ENCODE peak calls at places on chromosomes 4 and X, in six cellular contexts. One of them, this sample, is unnamed. For H3K27me3, the result is how much of the 10 kb centered on the place peaks cover.

GRCh38 chr4:155495572-155496293 is 119.0 kb upstream of the MAP9 start:
- DNase-seq in mesendoderm: peak
- DNase-seq in mesenchymal stem cell: no peak
- DNase-seq in IMR-90: no peak
- DNase-seq in trophoblast cell: no peak
- DNase-seq in H1: no peak
- DNase-seq in this sample: no peak

GRCh38 chrX:68757331-68757730 is 71.5 kb upstream of the EFNB1 start:
- DNase-seq in mesendoderm: no peak
- DNase-seq in mesenchymal stem cell: no peak
- DNase-seq in IMR-90: no peak
- DNase-seq in trophoblast cell: no peak
- DNase-seq in H1: no peak
- DNase-seq in this sample: no peak

GRCh38 chrX:40132751-40133150 is 35.0 kb upstream of the BCOR start:
- DNase-seq in mesendoderm: no peak
- DNase-seq in mesenchymal stem cell: peak
- DNase-seq in IMR-90: peak
- DNase-seq in trophoblast cell: no peak
- DNase-seq in H1: no peak
- DNase-seq in this sample: no peak

GRCh38 chr4:163548481-163549243 is 54.2 kb downstream of the TMA16 start:
- DNase-seq in mesendoderm: peak
- DNase-seq in mesenchymal stem cell: peak
- DNase-seq in IMR-90: peak
- DNase-seq in trophoblast cell: peak
- DNase-seq in H1: no peak
- DNase-seq in this sample: peak

GRCh38 chr4:169385356-169385755 is 114.6 kb upstream of the SH3RF1 start:
- DNase-seq in mesendoderm: no peak
- DNase-seq in mesenchymal stem cell: peak
- DNase-seq in IMR-90: peak
- DNase-seq in trophoblast cell: no peak
- DNase-seq in H1: no peak
- DNase-seq in this sample: no peak

GRCh38 chr4:3318561-3319021 is 25.8 kb downstream of the RGS12 start:
- DNase-seq in mesendoderm: peak
- DNase-seq in mesenchymal stem cell: no peak
- DNase-seq in IMR-90: no peak
- DNase-seq in trophoblast cell: no peak
- DNase-seq in H1: peak
- DNase-seq in this sample: no peak

GRCh38 chr4:73257995-73258667 is 467 bp downstream of the ANKRD17 start:
- DNase-seq in mesendoderm: peak
- DNase-seq in mesenchymal stem cell: peak
- DNase-seq in IMR-90: peak
- DNase-seq in trophoblast cell: peak
- DNase-seq in H1: peak
- DNase-seq in this sample: peak

GRCh38 chr4:56979674-56980073 is 978 bp downstream of the POLR2B start:
- DNase-seq in mesendoderm: peak
- DNase-seq in mesenchymal stem cell: peak
- DNase-seq in IMR-90: peak
- DNase-seq in trophoblast cell: peak
- DNase-seq in H1: no peak
- DNase-seq in this sample: no peak

GRCh38 chr4:878796-879729 is 53.1 kb downstream of the GAK start:
- DNase-seq in mesendoderm: no peak
- DNase-seq in mesenchymal stem cell: no peak
- DNase-seq in IMR-90: no peak
- DNase-seq in trophoblast cell: no peak
- DNase-seq in H1: no peak
- DNase-seq in this sample: no peak

GRCh38 chr4:154741131-154741530 is 2.7 kb upstream of the LRAT start:
- DNase-seq in mesendoderm: no peak
- DNase-seq in mesenchymal stem cell: no peak
- DNase-seq in IMR-90: no peak
- DNase-seq in trophoblast cell: no peak
- DNase-seq in H1: no peak
- DNase-seq in this sample: no peak

GRCh38 chr4:726235-726787 is 20.7 kb downstream of the PCGF3 start:
- DNase-seq in mesendoderm: no peak
- DNase-seq in mesenchymal stem cell: peak
- DNase-seq in IMR-90: peak
- DNase-seq in trophoblast cell: peak
- DNase-seq in H1: no peak
- DNase-seq in this sample: no peak

GRCh38 chr4:188780686-188781085 is 641.4 kb downstream of the TRIML1 start:
- DNase-seq in mesendoderm: no peak
- DNase-seq in mesenchymal stem cell: peak
- DNase-seq in IMR-90: no peak
- DNase-seq in trophoblast cell: no peak
- DNase-seq in H1: no peak
- DNase-seq in this sample: no peak

GRCh38 chrX:118963159-118963558 is 11.3 kb upstream of the LONRF3 start:
- DNase-seq in mesendoderm: no peak
- DNase-seq in mesenchymal stem cell: no peak
- DNase-seq in IMR-90: no peak
- DNase-seq in trophoblast cell: no peak
- DNase-seq in H1: no peak
- DNase-seq in this sample: no peak

GRCh38 chrX:12471061-12471460 is 320.2 kb upstream of the PRPS2 start:
- DNase-seq in mesendoderm: no peak
- DNase-seq in mesenchymal stem cell: no peak
- DNase-seq in IMR-90: no peak
- DNase-seq in trophoblast cell: no peak
- DNase-seq in H1: no peak
- DNase-seq in this sample: no peak

GRCh38 chr4:41146716-41147506 is 67.4 kb downstream of the APBB2 start:
- DNase-seq in mesendoderm: no peak
- DNase-seq in mesenchymal stem cell: peak
- DNase-seq in IMR-90: peak
- DNase-seq in trophoblast cell: peak
- DNase-seq in H1: no peak
- DNase-seq in this sample: peak

GRCh38 chr4:133149932-133150642 is 993 bp downstream of the PCDH10 start:
- DNase-seq in mesendoderm: no peak
- DNase-seq in mesenchymal stem cell: peak
- DNase-seq in IMR-90: no peak
- DNase-seq in trophoblast cell: no peak
- DNase-seq in H1: no peak
- DNase-seq in this sample: no peak

GRCh38 chr4:119020158-119020557 is 115.5 kb upstream of the MYOZ2 start:
- DNase-seq in mesendoderm: no peak
- DNase-seq in mesenchymal stem cell: peak
- DNase-seq in IMR-90: peak
- DNase-seq in trophoblast cell: no peak
- DNase-seq in H1: no peak
- DNase-seq in this sample: no peak

GRCh38 chr4:101942891-101943290 is 152.4 kb downstream of the BANK1 start:
- DNase-seq in mesendoderm: no peak
- DNase-seq in mesenchymal stem cell: no peak
- DNase-seq in IMR-90: no peak
- DNase-seq in trophoblast cell: peak
- DNase-seq in H1: no peak
- DNase-seq in this sample: no peak

GRCh38 chr4:83074086-83074704 is 39.2 kb downstream of the COPS4 start:
- DNase-seq in mesendoderm: peak
- DNase-seq in mesenchymal stem cell: peak
- DNase-seq in IMR-90: peak
- DNase-seq in trophoblast cell: peak
- DNase-seq in H1: no peak
- DNase-seq in this sample: peak

GRCh38 chr4:75547647-75548387 is 8.0 kb upstream of the ODAPH start:
- DNase-seq in mesendoderm: no peak
- DNase-seq in mesenchymal stem cell: peak
- DNase-seq in IMR-90: peak
- DNase-seq in trophoblast cell: peak
- DNase-seq in H1: no peak
- DNase-seq in this sample: no peak

GRCh38 chr4:45442466-45442865 is 681.4 kb downstream of the GABRG1 start:
- DNase-seq in mesendoderm: peak
- DNase-seq in mesenchymal stem cell: peak
- DNase-seq in IMR-90: no peak
- DNase-seq in trophoblast cell: peak
- DNase-seq in H1: no peak
- DNase-seq in this sample: no peak

GRCh38 chr4:25443851-25444250 is 66.8 kb downstream of the ANAPC4 start:
- DNase-seq in mesendoderm: no peak
- DNase-seq in mesenchymal stem cell: no peak
- DNase-seq in IMR-90: no peak
- DNase-seq in trophoblast cell: no peak
- DNase-seq in H1: no peak
- DNase-seq in this sample: no peak

GRCh38 chrX:107700317-107700774 is 72.0 kb downstream of the PRPS1 start:
- DNase-seq in mesendoderm: no peak
- DNase-seq in mesenchymal stem cell: peak
- DNase-seq in IMR-90: no peak
- DNase-seq in trophoblast cell: peak
- DNase-seq in H1: no peak
- DNase-seq in this sample: no peak

GRCh38 chr4:57270350-57270749 is 160.2 kb upstream of the IGFBP7 start:
- DNase-seq in mesendoderm: no peak
- DNase-seq in mesenchymal stem cell: no peak
- DNase-seq in IMR-90: no peak
- DNase-seq in trophoblast cell: peak
- DNase-seq in H1: no peak
- DNase-seq in this sample: no peak

GRCh38 chr4:62394751-62395150 is 1194.6 kb downstream of the ADGRL3 start:
- DNase-seq in mesendoderm: no peak
- DNase-seq in mesenchymal stem cell: no peak
- DNase-seq in IMR-90: no peak
- DNase-seq in trophoblast cell: no peak
- DNase-seq in H1: no peak
- DNase-seq in this sample: no peak

GRCh38 chrX:119990409-119990994 is 47.0 kb upstream of the NKAP start:
- DNase-seq in mesendoderm: no peak
- DNase-seq in mesenchymal stem cell: no peak
- DNase-seq in IMR-90: no peak
- DNase-seq in trophoblast cell: no peak
- DNase-seq in H1: peak
- DNase-seq in this sample: no peak
- H3K27me3 ChIP-seq in mesendoderm: under half
- H3K27me3 ChIP-seq in mesenchymal stem cell: under half
- H3K27me3 ChIP-seq in IMR-90: under half
- H3K27me3 ChIP-seq in trophoblast cell: under half
- H3K27me3 ChIP-seq in H1: half or more
- H3K27me3 ChIP-seq in this sample: half or more

DNA sequence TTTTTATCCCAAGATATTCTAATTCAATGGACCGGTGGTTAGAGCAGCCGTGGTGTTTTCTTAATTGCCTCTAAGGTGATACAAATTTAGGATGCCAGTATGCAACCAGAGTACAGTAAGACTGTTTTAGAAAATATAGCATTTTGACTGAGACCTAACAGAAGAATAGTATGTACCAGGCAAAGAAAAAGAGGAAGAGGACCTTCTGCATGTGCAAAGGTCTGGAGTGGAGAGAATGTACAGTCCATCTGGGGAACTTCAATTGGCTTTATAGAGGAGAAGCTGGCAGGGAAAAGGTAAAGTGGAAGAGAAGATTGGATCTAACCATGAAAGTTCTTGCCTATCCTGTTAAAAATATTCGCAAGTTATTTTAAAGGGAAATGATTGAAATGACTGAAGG is 663.4 kb upstream of the CPEB2 start:
- DNase-seq in mesendoderm: no peak
- DNase-seq in mesenchymal stem cell: no peak
- DNase-seq in IMR-90: no peak
- DNase-seq in trophoblast cell: no peak
- DNase-seq in H1: no peak
- DNase-seq in this sample: no peak
- H2BK5ac ChIP-seq in mesendoderm: no peak
- H2BK5ac ChIP-seq in mesenchymal stem cell: no peak
- H2BK5ac ChIP-seq in IMR-90: no peak
- H2BK5ac ChIP-seq in trophoblast cell: no peak
- H2BK5ac ChIP-seq in H1: no peak
- H2BK5ac ChIP-seq in this sample: no peak

GRCh38 chr4:5828005-5828391 is 64.9 kb downstream of the CRMP1 start:
- DNase-seq in mesendoderm: no peak
- DNase-seq in mesenchymal stem cell: no peak
- DNase-seq in IMR-90: no peak
- DNase-seq in trophoblast cell: no peak
- DNase-seq in H1: no peak
- DNase-seq in this sample: no peak
- H3K4me3 ChIP-seq in mesendoderm: no peak
- H3K4me3 ChIP-seq in mesenchymal stem cell: no peak
- H3K4me3 ChIP-seq in IMR-90: no peak
- H3K4me3 ChIP-seq in trophoblast cell: no peak
- H3K4me3 ChIP-seq in H1: no peak
- H3K4me3 ChIP-seq in this sample: no peak

DNA sequence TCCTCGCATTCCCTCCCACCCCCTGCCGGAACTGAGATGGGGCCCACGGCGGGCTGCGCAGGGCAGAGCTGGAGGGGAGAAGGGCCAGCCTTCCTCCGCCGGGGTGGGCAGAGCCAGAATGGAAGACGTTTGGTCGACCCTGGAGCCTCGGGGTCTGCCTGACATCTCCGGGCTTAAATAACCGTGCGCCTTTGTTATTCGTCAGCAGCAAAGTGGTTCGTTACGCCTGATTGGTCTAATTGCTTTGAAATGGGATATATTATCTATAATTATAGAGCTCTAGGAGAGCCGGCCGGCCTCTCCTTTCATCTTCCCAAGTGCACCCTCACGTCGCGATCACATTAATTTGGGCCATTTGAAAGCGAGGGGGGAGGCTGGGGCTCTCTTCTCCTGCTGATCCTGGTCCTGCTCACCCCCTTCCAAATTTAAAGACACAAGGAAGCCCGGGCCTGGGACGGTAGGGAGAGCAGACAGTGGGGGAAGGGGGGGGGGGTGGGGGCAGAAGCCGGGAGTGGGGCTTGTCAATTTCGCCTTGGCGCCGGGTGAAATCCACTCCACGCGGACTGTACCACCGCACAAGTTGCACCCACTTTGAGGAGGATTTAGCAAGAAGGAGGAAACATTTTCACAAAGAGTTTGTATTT is 4.7 kb upstream of the MSX1 start:
- DNase-seq in mesendoderm: peak
- DNase-seq in mesenchymal stem cell: no peak
- DNase-seq in IMR-90: no peak
- DNase-seq in trophoblast cell: no peak
- DNase-seq in H1: no peak
- DNase-seq in this sample: no peak
- H3K27me3 ChIP-seq in mesendoderm: under half
- H3K27me3 ChIP-seq in mesenchymal stem cell: half or more
- H3K27me3 ChIP-seq in IMR-90: under half
- H3K27me3 ChIP-seq in trophoblast cell: under half
- H3K27me3 ChIP-seq in H1: half or more
- H3K27me3 ChIP-seq in this sample: half or more

GRCh38 chr4:15655223-15656037 is at the start of gene FBXL5:
- DNase-seq in mesendoderm: peak
- DNase-seq in mesenchymal stem cell: peak
- DNase-seq in IMR-90: peak
- DNase-seq in trophoblast cell: peak
- DNase-seq in H1: peak
- DNase-seq in this sample: peak
- H2BK5ac ChIP-seq in mesendoderm: peak
- H2BK5ac ChIP-seq in mesenchymal stem cell: peak
- H2BK5ac ChIP-seq in IMR-90: peak
- H2BK5ac ChIP-seq in trophoblast cell: peak
- H2BK5ac ChIP-seq in H1: peak
- H2BK5ac ChIP-seq in this sample: peak

GRCh38 chrX:78746496-78746895 is 1.0 kb upstream of the LPAR4 start:
- DNase-seq in mesendoderm: peak
- DNase-seq in mesenchymal stem cell: no peak
- DNase-seq in IMR-90: no peak
- DNase-seq in trophoblast cell: no peak
- DNase-seq in H1: peak
- DNase-seq in this sample: peak

GRCh38 chrX:78747471-78747870 is at the start of gene LPAR4:
- DNase-seq in mesendoderm: peak
- DNase-seq in mesenchymal stem cell: peak
- DNase-seq in IMR-90: no peak
- DNase-seq in trophoblast cell: no peak
- DNase-seq in H1: peak
- DNase-seq in this sample: peak
- H3K4me3 ChIP-seq in mesendoderm: no peak
- H3K4me3 ChIP-seq in mesenchymal stem cell: peak
- H3K4me3 ChIP-seq in IMR-90: peak
- H3K4me3 ChIP-seq in trophoblast cell: no peak
- H3K4me3 ChIP-seq in H1: peak
- H3K4me3 ChIP-seq in this sample: peak

This sample was measured in neuronal stem cell.